ENCODE peak calls at places on chromosomes 16 and 17, in seven cellular contexts. One of them, this sample, is unnamed.

GRCh38 chr17:28466521-28467048 is 6.9 kb upstream of the SLC13A2 start:
- DNase-seq in fibroblast of pulmonary artery: no peak
- DNase-seq in activated naive CD8-positive, alpha-beta T cell treated with anti-CD3 and anti-CD28 coated beads, Interleukin-2, amount 50 U/mL, for 16 hours: no peak
- DNase-seq in anterior cingulate cortex: no peak
- DNase-seq in thyroid gland: no peak
- DNase-seq in NCI-H526: no peak
- DNase-seq in activated naive CD4-positive, alpha-beta T cell: no peak
- DNase-seq in this sample: no peak

GRCh38 chr17:79029327-79030009 is 5.5 kb downstream of the C1QTNF1 start:
- DNase-seq in activated naive CD8-positive, alpha-beta T cell treated with anti-CD3 and anti-CD28 coated beads, Interleukin-2, amount 50 U/mL, for 16 hours: no peak
- DNase-seq in fibroblast of pulmonary artery: no peak
- DNase-seq in activated naive CD4-positive, alpha-beta T cell: no peak
- DNase-seq in anterior cingulate cortex: no peak
- DNase-seq in NCI-H526: no peak
- DNase-seq in thyroid gland: no peak
- DNase-seq in this sample: no peak

GRCh38 chr16:28473714-28474265 is 1.7 kb upstream of the NPIPB7 start:
- DNase-seq in NCI-H526: peak
- DNase-seq in fibroblast of pulmonary artery: no peak
- DNase-seq in thyroid gland: no peak
- DNase-seq in activated naive CD8-positive, alpha-beta T cell treated with anti-CD3 and anti-CD28 coated beads, Interleukin-2, amount 50 U/mL, for 16 hours: no peak
- DNase-seq in anterior cingulate cortex: no peak
- DNase-seq in activated naive CD4-positive, alpha-beta T cell: no peak
- DNase-seq in this sample: no peak

GRCh38 chr17:9120471-9120870 is 99.2 kb downstream of the NTN1 start:
- DNase-seq in thyroid gland: no peak
- DNase-seq in NCI-H526: peak
- DNase-seq in activated naive CD4-positive, alpha-beta T cell: no peak
- DNase-seq in fibroblast of pulmonary artery: no peak
- DNase-seq in activated naive CD8-positive, alpha-beta T cell treated with anti-CD3 and anti-CD28 coated beads, Interleukin-2, amount 50 U/mL, for 16 hours: no peak
- DNase-seq in anterior cingulate cortex: no peak
- DNase-seq in this sample: peak

GRCh38 chr16:58651965-58652348 is 22.3 kb upstream of the CNOT1 start:
- DNase-seq in thyroid gland: no peak
- DNase-seq in fibroblast of pulmonary artery: peak
- DNase-seq in activated naive CD8-positive, alpha-beta T cell treated with anti-CD3 and anti-CD28 coated beads, Interleukin-2, amount 50 U/mL, for 16 hours: no peak
- DNase-seq in activated naive CD4-positive, alpha-beta T cell: no peak
- DNase-seq in anterior cingulate cortex: no peak
- DNase-seq in NCI-H526: no peak
- DNase-seq in this sample: no peak

GRCh38 chr17:7886227-7887037 is 2.2 kb upstream of the CHD3 start:
- DNase-seq in thyroid gland: peak
- DNase-seq in activated naive CD8-positive, alpha-beta T cell treated with anti-CD3 and anti-CD28 coated beads, Interleukin-2, amount 50 U/mL, for 16 hours: no peak
- DNase-seq in activated naive CD4-positive, alpha-beta T cell: no peak
- DNase-seq in anterior cingulate cortex: no peak
- DNase-seq in NCI-H526: peak
- DNase-seq in fibroblast of pulmonary artery: peak
- DNase-seq in this sample: peak

GRCh38 chr17:34275881-34276280 is 5.9 kb downstream of the CCL7 start:
- DNase-seq in activated naive CD8-positive, alpha-beta T cell treated with anti-CD3 and anti-CD28 coated beads, Interleukin-2, amount 50 U/mL, for 16 hours: no peak
- DNase-seq in activated naive CD4-positive, alpha-beta T cell: no peak
- DNase-seq in thyroid gland: no peak
- DNase-seq in anterior cingulate cortex: no peak
- DNase-seq in fibroblast of pulmonary artery: peak
- DNase-seq in NCI-H526: no peak
- DNase-seq in this sample: no peak

GRCh38 chr17:41437769-41438168 is 3.0 kb downstream of the KRT38 start:
- DNase-seq in anterior cingulate cortex: no peak
- DNase-seq in fibroblast of pulmonary artery: no peak
- DNase-seq in thyroid gland: no peak
- DNase-seq in activated naive CD8-positive, alpha-beta T cell treated with anti-CD3 and anti-CD28 coated beads, Interleukin-2, amount 50 U/mL, for 16 hours: no peak
- DNase-seq in activated naive CD4-positive, alpha-beta T cell: no peak
- DNase-seq in NCI-H526: no peak
- DNase-seq in this sample: no peak

GRCh38 chr16:88936008-88936912 is 40.7 kb downstream of the CBFA2T3 start:
- DNase-seq in NCI-H526: peak
- DNase-seq in thyroid gland: no peak
- DNase-seq in fibroblast of pulmonary artery: no peak
- DNase-seq in anterior cingulate cortex: no peak
- DNase-seq in activated naive CD8-positive, alpha-beta T cell treated with anti-CD3 and anti-CD28 coated beads, Interleukin-2, amount 50 U/mL, for 16 hours: no peak
- DNase-seq in activated naive CD4-positive, alpha-beta T cell: no peak
- DNase-seq in this sample: no peak